ENCODE peak calls at places on chromosome X, in seven cellular contexts. B is endothelial cell of umbilical vein, Q is mammary epithelial cell, U is heart left ventricle, N is right lobe of liver, T is heart right ventricle, S is tibial nerve. O is an unnamed sample. For H3K4me1, the result is how much of the 10 kb centered on the place peaks cover.

GRCh38 chrX:23515028-23515427 is 152.3 kb upstream of the PRDX4 start:
- DNase-seq in B (no peak), Q (peak), U (no peak), N (no peak), T (no peak), S (no peak), O (no peak)

GRCh38 chrX:43559643-43560042 is 96.5 kb upstream of the MAOA start:
- DNase-seq in B (peak), Q (peak), U (no peak), N (peak), T (no peak), S (no peak), O (no peak)

GRCh38 chrX:48511561-48511960 is 2.8 kb downstream of the PORCN start:
- DNase-seq in B (peak), Q (no peak), U (no peak), N (no peak), T (no peak), S (no peak), O (no peak)

GRCh38 chrX:6149231-6149870 is 79.3 kb downstream of the NLGN4X start:
- DNase-seq in B (no peak), Q (peak), U (no peak), N (no peak), T (no peak), S (no peak), O (no peak)

GRCh38 chrX:41441934-41442823 is 5.0 kb upstream of the NYX start:
- DNase-seq in B (peak), Q (peak), U (peak), N (peak), T (peak), S (peak), O (peak)

GRCh38 chrX:132676561-132677186 is 187.8 kb upstream of the MBNL3 start:
- DNase-seq in B (no peak), Q (no peak), U (no peak), N (no peak), T (no peak), S (no peak), O (no peak)

GRCh38 chrX:112844250-112844649 is 3.6 kb upstream of the AMOT start:
- DNase-seq in B (no peak), Q (no peak), U (no peak), N (no peak), T (no peak), S (no peak), O (no peak)

GRCh38 chrX:819684-820083 is 189.1 kb downstream of the SHOX start:
- DNase-seq in B (no peak), Q (no peak), U (no peak), N (no peak), T (no peak), S (no peak), O (no peak)

GRCh38 chrX:46831620-46832327 is 5.1 kb upstream of the RP2 start:
- DNase-seq in B (no peak), Q (peak), U (no peak), N (no peak), T (no peak), S (no peak), O (no peak)

GRCh38 chrX:143648705-143649104 is 12.8 kb upstream of the SLITRK4 start:
- DNase-seq in B (no peak), Q (no peak), U (no peak), N (no peak), T (no peak), S (no peak), O (no peak)

GRCh38 chrX:110442631-110443030 is 84.0 kb downstream of the RTL9 start:
- DNase-seq in B (peak), Q (peak), U (no peak), N (no peak), T (no peak), S (no peak), O (no peak)

GRCh38 chrX:2710496-2710895 is 19.4 kb downstream of the CD99 start:
- DNase-seq in B (no peak), Q (peak), U (no peak), N (no peak), T (no peak), S (no peak), O (no peak)

GRCh38 chrX:2712428-2712827 is 21.3 kb downstream of the CD99 start:
- DNase-seq in B (no peak), Q (no peak), U (no peak), N (no peak), T (no peak), S (no peak), O (no peak)

GRCh38 chrX:2710041-2710471 is 19.0 kb downstream of the CD99 start:
- DNase-seq in B (peak), Q (peak), U (no peak), N (no peak), T (no peak), S (no peak), O (no peak)

GRCh38 chrX:2712890-2713860 is 22.1 kb downstream of the CD99 start:
- DNase-seq in B (no peak), Q (no peak), U (no peak), N (no peak), T (no peak), S (no peak), O (no peak)

DNA sequence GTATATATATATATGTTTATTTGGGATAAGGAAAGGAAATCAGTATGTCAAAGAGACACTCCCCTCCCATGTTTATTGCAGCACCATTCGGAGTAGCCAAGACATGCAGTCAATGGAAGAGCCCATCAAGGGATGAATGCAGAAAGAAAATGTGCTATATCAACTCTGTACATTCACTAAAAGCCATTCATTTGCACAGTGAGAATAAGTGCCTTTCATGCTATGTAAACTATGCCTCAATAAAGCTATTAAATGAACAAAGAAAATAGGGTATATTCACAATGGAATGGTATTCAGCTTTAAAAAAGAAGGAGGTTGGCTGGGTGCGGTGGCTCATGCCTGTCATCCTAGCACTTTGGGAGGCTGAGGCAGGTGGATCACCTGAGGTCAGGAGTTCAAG is 20.3 kb downstream of the CD99 start:
- DNase-seq in B (no peak), Q (no peak), U (no peak), N (no peak), T (no peak), S (no peak), O (no peak)
- H3K4me1 ChIP-seq in B (under half), Q (under half), U (under half), N (under half), T (half or more), S (under half), O (under half)

GRCh38 chrX:35590210-35590609 is 207.9 kb upstream of the MAGEB16 start:
- DNase-seq in B (no peak), Q (no peak), U (no peak), N (no peak), T (no peak), S (no peak), O (no peak)
- H3K4me1 ChIP-seq in B (under half), Q (under half), U (under half), N (under half), T (under half), S (under half), O (under half)

GRCh38 chrX:118350715-118351114 is 4.8 kb downstream of the WDR44 start:
- DNase-seq in B (no peak), Q (no peak), U (no peak), N (no peak), T (no peak), S (no peak), O (no peak)
- H3K4me1 ChIP-seq in B (under half), Q (under half), U (under half), N (under half), T (half or more), S (under half), O (under half)

DNA sequence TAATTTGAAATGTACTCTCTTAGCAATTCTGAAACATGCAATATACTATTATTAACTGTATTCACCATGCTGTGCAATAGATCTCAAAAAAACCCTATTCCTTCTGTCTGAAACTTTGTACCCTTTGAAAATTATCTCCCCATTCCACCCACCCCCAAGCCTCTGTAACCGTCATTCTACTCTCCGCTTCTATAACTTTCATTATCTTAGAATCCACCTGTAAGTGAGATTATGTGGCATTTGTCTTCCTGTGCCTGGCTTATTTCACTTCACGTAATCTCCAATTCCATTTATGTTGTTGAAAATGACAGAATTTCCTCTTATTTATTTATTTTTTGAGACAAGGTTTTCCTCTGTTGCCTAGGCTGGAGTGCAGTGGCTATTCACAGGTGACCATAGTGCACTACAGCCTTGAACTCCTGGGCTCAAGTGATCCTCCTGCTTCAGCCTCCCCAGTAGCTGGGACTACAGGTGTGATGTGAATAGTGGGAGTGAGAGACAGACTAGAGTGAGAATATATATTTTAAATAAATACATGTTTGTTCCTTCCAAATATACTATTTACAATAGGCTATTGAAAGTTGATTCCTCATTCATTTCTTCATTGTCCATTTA is 30.5 kb downstream of the VSIG4 start:
- DNase-seq in B (no peak), Q (no peak), U (no peak), N (no peak), T (no peak), S (no peak), O (no peak)
- H3K4me1 ChIP-seq in B (under half), Q (under half), U (under half), N (under half), T (under half), S (under half), O (under half)

DNA sequence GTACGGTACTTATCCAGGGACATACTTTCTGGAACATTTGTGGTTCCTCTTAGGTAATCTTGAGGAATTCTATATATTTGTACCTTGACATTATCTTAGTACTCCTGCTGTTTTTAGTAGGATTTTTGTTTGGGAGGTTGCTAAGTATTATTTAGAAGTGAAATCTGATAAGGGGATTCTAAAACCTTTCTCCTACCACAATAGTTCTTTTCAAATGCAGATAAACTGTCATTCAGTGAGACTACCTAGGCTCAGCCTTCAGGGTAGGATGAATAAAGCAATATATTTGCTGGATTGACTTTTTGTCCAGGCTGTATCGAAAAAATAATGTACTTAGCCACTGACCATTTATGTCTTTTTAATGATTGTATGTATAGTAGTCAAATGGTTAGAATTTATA is 25.4 kb downstream of the DIAPH2 start:
- DNase-seq in B (no peak), Q (no peak), U (no peak), N (no peak), T (no peak), S (no peak), O (no peak)
- H3K4me1 ChIP-seq in B (under half), Q (under half), U (under half), N (under half), T (under half), S (under half), O (under half)

DNA sequence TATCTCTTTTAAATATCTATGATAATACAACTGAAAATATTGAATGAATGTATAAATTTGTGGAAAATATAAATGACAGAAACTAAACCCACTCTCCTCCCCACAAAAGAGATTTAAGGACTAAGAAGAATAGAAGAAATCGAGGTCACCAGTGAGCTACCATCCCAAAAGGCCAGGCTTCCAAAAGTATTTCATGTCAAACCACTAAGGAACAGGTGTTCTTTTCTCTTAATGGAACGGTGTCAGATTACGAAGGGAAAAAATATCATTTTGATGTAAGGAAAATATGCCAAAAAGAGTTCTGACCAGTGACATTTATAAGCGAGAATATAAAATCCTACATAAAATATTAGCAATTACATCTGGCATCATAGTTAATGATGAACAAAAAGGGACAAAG is 13.6 kb upstream of the TCEAL4 start:
- DNase-seq in B (no peak), Q (no peak), U (no peak), N (no peak), T (no peak), S (no peak), O (no peak)
- H3K4me1 ChIP-seq in B (under half), Q (under half), U (under half), N (under half), T (under half), S (under half), O (under half)

DNA sequence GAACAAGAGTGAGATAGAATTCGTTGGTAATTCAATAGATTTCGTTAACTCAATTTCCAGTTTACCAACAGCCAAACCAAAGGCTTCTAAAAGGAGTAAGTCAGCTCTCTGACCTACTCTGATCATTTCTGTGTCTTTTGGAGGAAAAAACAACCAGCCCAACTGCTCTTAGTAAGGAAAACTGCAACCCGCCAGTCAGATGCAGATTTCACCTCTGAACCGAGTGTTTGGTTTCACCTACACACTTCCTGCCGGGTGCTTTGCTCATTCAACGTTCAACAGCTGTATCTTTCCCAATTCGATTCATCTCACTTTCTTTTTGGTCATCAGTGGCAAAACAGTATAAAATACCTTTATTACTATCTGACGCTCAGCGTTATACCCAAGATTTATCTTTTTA is 24.5 kb downstream of the TMSB4X start:
- DNase-seq in B (no peak), Q (no peak), U (no peak), N (no peak), T (no peak), S (no peak), O (no peak)
- H3K4me1 ChIP-seq in B (under half), Q (under half), U (under half), N (under half), T (under half), S (under half), O (under half)

O was measured in thoracic aorta.